ENCODE peak calls at places on chromosome 12, in five cellular contexts. Q is GM12878, H is gastrocnemius medialis, L is A549, F is body of pancreas. G is an unnamed sample.

GRCh38 chr12:76375939-76376338 is 27.7 kb upstream of the BBS10 start:
- DNase-seq in L (peak; percentile 17), H (no peak), F (no peak), Q (no peak), G (no peak)

GRCh38 chr12:66688836-66689439 is 10.1 kb upstream of the GRIP1 start:
- DNase-seq in Q (no peak), H (no peak), L (peak; percentile 71), F (peak; percentile 71), G (peak; percentile 51)

GRCh38 chr12:128909653-128910052 is 56.4 kb downstream of the GLT1D1 start:
- DNase-seq in F (no peak), H (no peak), Q (no peak), L (no peak), G (no peak)

GRCh38 chr12:111412830-111413441 is 7.2 kb downstream of the SH2B3 start:
- DNase-seq in L (no peak), Q (no peak), F (no peak), H (no peak), G (no peak)

GRCh38 chr12:106753526-106753925 is 21.0 kb upstream of the RIC8B start:
- DNase-seq in F (no peak), H (no peak), Q (peak; percentile 67), L (no peak), G (no peak)

GRCh38 chr12:118714051-118714460 is 267.3 kb upstream of the SRRM4 start:
- DNase-seq in L (peak; percentile 60), F (peak; percentile 12), H (no peak), Q (peak; percentile 11), G (no peak)

GRCh38 chr12:96108321-96108720 is 72.9 kb upstream of the LTA4H start:
- DNase-seq in Q (no peak), L (peak; percentile 23), F (peak; percentile 36), H (peak; percentile 17), G (peak; percentile 52)

GRCh38 chr12:93244514-93245077 is 133.1 kb upstream of the NUDT4 start:
- DNase-seq in F (no peak), L (no peak), Q (peak; percentile 48), H (no peak), G (no peak)

GRCh38 chr12:122082621-122083356 is 4.2 kb downstream of the MLXIP start:
- DNase-seq in Q (no peak), L (no peak), H (no peak), F (no peak), G (no peak)

GRCh38 chr12:130828895-130829294 is 10.2 kb downstream of the STX2 start:
- DNase-seq in L (no peak), F (no peak), Q (no peak), H (no peak), G (no peak)

GRCh38 chr12:44367916-44368315 is 508.2 kb downstream of the NELL2 start:
- DNase-seq in H (no peak), Q (no peak), L (no peak), F (no peak), G (no peak)

GRCh38 chr12:58425481-58426392 is 484.4 kb downstream of the ATP23 start:
- DNase-seq in F (no peak), H (no peak), L (peak; percentile 95), Q (peak; percentile 73), G (peak; percentile 24)

GRCh38 chr12:14417717-14418116 is 52.2 kb downstream of the ATF7IP start:
- DNase-seq in F (peak; percentile 86), L (peak; percentile 55), H (peak; percentile 64), Q (no peak), G (no peak)

GRCh38 chr12:90593596-90594290 is 361.2 kb downstream of the CCER1 start:
- DNase-seq in H (no peak), Q (no peak), F (no peak), L (no peak), G (no peak)

GRCh38 chr12:12717586-12718381 is 616 bp downstream of the CDKN1B start:
- DNase-seq in Q (no peak), H (peak; percentile 27), F (peak; percentile 54), L (peak; percentile 46), G (peak; percentile 48)

GRCh38 chr12:55681142-55682077 is 26.3 kb downstream of the ITGA7 start:
- DNase-seq in L (peak; percentile 92), Q (no peak), F (peak; percentile 85), H (peak; percentile 85), G (peak; percentile 48)
- TF ChIP-seq POLR2A in L (peak; percentile 86), Q (no peak), F (peak; percentile 53), H (no peak), G (no peak)

GRCh38 chr12:112978163-112979081 is at the start of gene OAS2:
- DNase-seq in Q (peak; percentile 94), F (peak; percentile 64), L (no peak), H (peak; percentile 46), G (peak; percentile 75)
- TF ChIP-seq POLR2A in Q (peak; percentile 88), F (peak; percentile 61), L (no peak), H (peak; percentile 11), G (peak; percentile 47)

GRCh38 chr12:2353691-2354090 is 300.9 kb downstream of the CACNA1C start:
- DNase-seq in Q (no peak), F (no peak), L (no peak), H (no peak), G (no peak)

GRCh38 chr12:2355198-2355597 is 302.4 kb downstream of the CACNA1C start:
- DNase-seq in H (no peak), L (no peak), Q (no peak), F (no peak), G (no peak)

GRCh38 chr12:2355604-2356003 is 302.8 kb downstream of the CACNA1C start:
- DNase-seq in F (no peak), H (no peak), L (no peak), Q (no peak), G (no peak)

GRCh38 chr12:2353281-2353680 is 300.5 kb downstream of the CACNA1C start:
- DNase-seq in H (no peak), Q (no peak), L (no peak), F (no peak), G (peak; percentile 58)

DNA sequence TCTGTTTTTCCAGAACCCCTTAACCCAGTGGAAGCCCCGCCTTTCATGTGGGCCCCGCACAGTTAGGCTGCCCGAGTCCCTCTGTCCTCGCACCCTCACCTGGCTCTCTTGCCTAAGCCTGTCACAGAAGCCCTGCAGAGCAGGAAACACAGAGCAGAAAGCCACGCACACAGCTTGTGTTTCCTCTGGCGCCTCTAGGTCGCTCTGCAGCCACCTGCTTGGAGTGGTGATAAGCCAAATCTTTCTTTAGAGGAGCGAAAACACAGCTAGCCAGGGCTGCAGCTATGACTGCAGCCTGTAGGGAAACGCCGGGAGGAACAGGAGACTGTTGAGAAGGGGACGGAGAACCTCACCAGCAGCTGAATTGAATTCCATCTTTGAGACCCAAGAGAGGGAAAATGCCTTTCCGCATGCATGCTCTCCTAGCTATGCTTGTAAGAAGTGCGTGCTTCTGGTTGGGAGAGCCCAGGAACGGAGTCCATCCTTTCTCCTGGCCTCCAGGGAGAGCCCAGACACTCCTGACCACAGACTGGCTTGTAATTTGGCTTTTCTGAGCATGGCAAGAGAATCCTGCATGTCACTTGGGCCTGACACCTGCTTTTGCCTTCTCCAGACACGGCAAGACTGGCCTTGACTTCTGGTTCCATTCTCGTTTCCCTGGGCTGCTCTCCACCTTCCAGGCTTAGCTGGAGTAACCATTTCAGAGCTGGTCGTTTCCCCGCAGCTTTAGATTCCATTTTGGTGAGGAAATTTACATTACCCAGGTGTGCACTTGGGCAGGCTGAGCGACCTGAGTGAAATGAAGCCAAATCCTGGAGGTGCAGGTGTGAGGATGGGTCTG is 301.6 kb downstream of the CACNA1C start:
- DNase-seq in L (no peak), H (peak; percentile 76), Q (no peak), F (no peak), G (no peak)
- TF ChIP-seq POLR2A in L (no peak), H (no peak), Q (no peak), F (no peak), G (no peak)

GRCh38 chr12:53268009-53268636 is at the start of gene ESPL1:
- DNase-seq in L (peak; percentile 82), F (peak; percentile 62), H (peak; percentile 47), Q (peak; percentile 58), G (peak; percentile 96)
- TF ChIP-seq POLR2A in L (no peak), F (peak; percentile 17), H (no peak), Q (peak; percentile 75), G (no peak)

GRCh38 chr12:47818701-47819543 is 781 bp downstream of the HDAC7 start:
- DNase-seq in Q (no peak), H (peak; percentile 61), L (peak; percentile 65), F (peak; percentile 60), G (peak; percentile 94)
- TF ChIP-seq POLR2A in Q (peak; percentile 57), H (peak; percentile 18), L (peak; percentile 11), F (peak; percentile 43), G (peak; percentile 54)

DNA sequence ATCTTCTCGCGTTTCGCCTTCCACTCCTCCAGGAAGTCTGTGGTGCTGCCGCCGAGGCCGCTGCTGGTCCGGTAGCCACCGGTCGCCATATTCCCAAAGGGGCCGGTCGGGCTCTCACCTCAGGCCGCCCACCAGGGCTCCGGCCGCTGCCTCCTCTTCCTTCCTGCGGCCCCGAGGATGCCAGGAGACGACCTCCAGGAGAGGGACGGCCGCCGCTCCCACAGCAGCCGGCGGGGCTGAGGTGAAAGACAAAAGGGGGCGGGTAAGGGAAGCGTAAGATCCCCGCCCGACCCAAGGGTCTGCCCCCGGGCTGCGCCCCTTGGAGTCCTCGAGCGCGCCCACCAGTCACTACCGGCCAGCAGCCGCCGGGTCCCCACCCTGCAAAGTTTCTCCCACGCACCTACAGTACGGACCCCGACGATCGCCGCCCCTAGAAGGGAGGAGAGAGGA is 583 bp downstream of the PAWR start:
- DNase-seq in F (peak; percentile 29), Q (no peak), L (peak; percentile 63), H (no peak), G (no peak)
- TF ChIP-seq POLR2A in F (peak; percentile 6), Q (peak; percentile 70), L (no peak), H (no peak), G (no peak)

GRCh38 chr12:54357802-54358619 is 6.3 kb downstream of the GPR84 start:
- DNase-seq in L (no peak), H (no peak), F (no peak), Q (peak; percentile 30), G (no peak)

GRCh38 chr12:54358620-54358944 is 5.7 kb downstream of the GPR84 start:
- DNase-seq in F (no peak), Q (no peak), H (no peak), L (no peak), G (no peak)

GRCh38 chr12:54360717-54361456 is 3.4 kb downstream of the GPR84 start:
- DNase-seq in H (peak; percentile 71), F (peak; percentile 86), Q (no peak), L (peak; percentile 88), G (peak; percentile 84)

GRCh38 chr12:54359762-54360351 is 4.4 kb downstream of the GPR84 start:
- DNase-seq in Q (no peak), L (no peak), H (no peak), F (no peak), G (no peak)

DNA sequence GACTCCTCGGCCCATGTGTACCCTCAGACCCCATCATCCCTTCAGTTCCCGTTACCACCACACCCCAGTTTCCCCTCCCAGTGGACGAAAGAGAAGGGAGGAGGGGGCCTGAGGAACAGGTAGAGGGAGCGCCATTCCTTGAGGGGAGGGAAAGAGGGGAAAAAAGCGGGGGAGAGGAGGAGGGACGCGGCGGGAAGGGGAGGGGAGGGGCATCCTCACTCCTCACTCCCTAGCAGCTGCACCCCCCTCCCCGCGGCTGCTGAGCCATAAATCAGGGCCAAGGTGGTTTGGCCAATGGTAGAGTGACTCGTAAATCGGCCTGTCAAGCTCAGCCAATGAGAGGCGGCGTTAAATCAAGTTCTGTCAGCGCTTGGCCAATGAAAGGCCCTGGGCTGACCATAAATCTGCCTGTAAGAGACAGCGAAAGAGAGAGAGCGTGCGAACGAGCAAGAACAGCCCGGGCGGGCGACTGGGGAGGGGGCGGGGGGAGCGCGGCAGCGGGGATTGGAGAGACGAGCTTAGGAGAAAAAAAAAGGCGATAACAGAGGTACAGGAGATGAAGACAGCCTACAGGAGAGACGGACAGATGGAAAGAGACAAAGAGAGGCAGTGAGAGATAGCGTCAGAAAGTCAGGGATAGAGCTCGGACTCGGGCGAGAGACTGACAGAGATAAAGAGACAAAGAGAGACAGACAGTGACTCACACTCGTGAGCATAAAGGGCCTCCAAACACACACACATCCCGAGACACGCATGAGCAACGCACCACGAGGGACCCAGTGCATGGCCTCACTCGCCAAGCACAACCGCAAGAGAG is 5.1 kb downstream of the GPR84 start:
- DNase-seq in H (peak; percentile 99), L (peak; percentile 100), Q (peak; percentile 97), F (peak; percentile 99), G (peak; percentile 91)
- TF ChIP-seq POLR2A in H (peak; percentile 52), L (peak; percentile 38), Q (peak; percentile 63), F (peak; percentile 58), G (peak; percentile 52)

G was measured in upper lobe of left lung.